ENCODE peak calls at places on chromosomes 6 and 20, in nine cellular contexts. One of them, this sample, is unnamed.

GRCh38 chr6:13248053-13248452 is 80.3 kb downstream of the TBC1D7 start:
- DNase-seq in Peyer's patch: no peak
- DNase-seq in tibial nerve: no peak
- DNase-seq in A549: no peak
- DNase-seq in RWPE1: peak; percentile 42
- DNase-seq in breast epithelium: no peak
- DNase-seq in colonic mucosa: no peak
- DNase-seq in progenitor cell of endocrine pancreas: no peak
- DNase-seq in MM.1S: no peak
- DNase-seq in this sample: no peak

GRCh38 chr6:132153221-132153896 is 202.2 kb upstream of the CCN2 start:
- DNase-seq in Peyer's patch: no peak
- DNase-seq in tibial nerve: no peak
- DNase-seq in A549: no peak
- DNase-seq in RWPE1: no peak
- DNase-seq in breast epithelium: no peak
- DNase-seq in colonic mucosa: no peak
- DNase-seq in progenitor cell of endocrine pancreas: no peak
- DNase-seq in MM.1S: no peak
- DNase-seq in this sample: no peak

GRCh38 chr6:119079288-119079809 is 885 bp upstream of the FAM184A start:
- DNase-seq in Peyer's patch: no peak
- DNase-seq in tibial nerve: peak; percentile 45
- DNase-seq in A549: no peak
- DNase-seq in RWPE1: peak; percentile 18
- DNase-seq in breast epithelium: no peak
- DNase-seq in colonic mucosa: no peak
- DNase-seq in progenitor cell of endocrine pancreas: no peak
- DNase-seq in MM.1S: no peak
- DNase-seq in this sample: no peak

GRCh38 chr6:137883400-137883888 is 16.4 kb downstream of the TNFAIP3 start:
- DNase-seq in Peyer's patch: no peak
- DNase-seq in tibial nerve: no peak
- DNase-seq in A549: no peak
- DNase-seq in RWPE1: no peak
- DNase-seq in breast epithelium: no peak
- DNase-seq in colonic mucosa: no peak
- DNase-seq in progenitor cell of endocrine pancreas: no peak
- DNase-seq in MM.1S: no peak
- DNase-seq in this sample: no peak

GRCh38 chr6:29702519-29703103 is 20.6 kb upstream of the HLA-F start:
- DNase-seq in Peyer's patch: peak; percentile 69
- DNase-seq in tibial nerve: peak; percentile 65
- DNase-seq in A549: peak; percentile 56
- DNase-seq in RWPE1: peak; percentile 47
- DNase-seq in breast epithelium: no peak
- DNase-seq in colonic mucosa: peak; percentile 54
- DNase-seq in progenitor cell of endocrine pancreas: peak; percentile 65
- DNase-seq in MM.1S: no peak
- DNase-seq in this sample: no peak

GRCh38 chr20:25624500-25624939 is 706 bp upstream of the NANP start:
- DNase-seq in Peyer's patch: no peak
- DNase-seq in tibial nerve: peak; percentile 31
- DNase-seq in A549: peak; percentile 47
- DNase-seq in RWPE1: peak; percentile 38
- DNase-seq in breast epithelium: peak; percentile 62
- DNase-seq in colonic mucosa: no peak
- DNase-seq in progenitor cell of endocrine pancreas: no peak
- DNase-seq in MM.1S: no peak
- DNase-seq in this sample: no peak

GRCh38 chr6:48061630-48062029 is 49.4 kb downstream of the PTCHD4 start:
- DNase-seq in Peyer's patch: no peak
- DNase-seq in tibial nerve: no peak
- DNase-seq in A549: no peak
- DNase-seq in RWPE1: peak; percentile 37
- DNase-seq in breast epithelium: no peak
- DNase-seq in colonic mucosa: no peak
- DNase-seq in progenitor cell of endocrine pancreas: no peak
- DNase-seq in MM.1S: no peak
- DNase-seq in this sample: no peak

GRCh38 chr6:78935561-78935960 is 68.2 kb downstream of the IRAK1BP1 start:
- DNase-seq in Peyer's patch: no peak
- DNase-seq in tibial nerve: no peak
- DNase-seq in A549: no peak
- DNase-seq in RWPE1: no peak
- DNase-seq in breast epithelium: no peak
- DNase-seq in colonic mucosa: no peak
- DNase-seq in progenitor cell of endocrine pancreas: no peak
- DNase-seq in MM.1S: no peak
- DNase-seq in this sample: no peak

GRCh38 chr20:8780926-8781325 is 288.0 kb upstream of the PLCB4 start:
- DNase-seq in Peyer's patch: no peak
- DNase-seq in tibial nerve: no peak
- DNase-seq in A549: no peak
- DNase-seq in RWPE1: no peak
- DNase-seq in breast epithelium: no peak
- DNase-seq in colonic mucosa: no peak
- DNase-seq in progenitor cell of endocrine pancreas: no peak
- DNase-seq in MM.1S: no peak
- DNase-seq in this sample: no peak

GRCh38 chr6:111585241-111585968 is 20.3 kb downstream of the TRAF3IP2 start:
- DNase-seq in Peyer's patch: no peak
- DNase-seq in tibial nerve: peak; percentile 46
- DNase-seq in A549: no peak
- DNase-seq in RWPE1: no peak
- DNase-seq in breast epithelium: no peak
- DNase-seq in colonic mucosa: no peak
- DNase-seq in progenitor cell of endocrine pancreas: no peak
- DNase-seq in MM.1S: no peak
- DNase-seq in this sample: no peak

GRCh38 chr6:72832271-72832670 is 210.4 kb downstream of the KCNQ5 start:
- DNase-seq in Peyer's patch: no peak
- DNase-seq in tibial nerve: no peak
- DNase-seq in A549: no peak
- DNase-seq in RWPE1: no peak
- DNase-seq in breast epithelium: no peak
- DNase-seq in colonic mucosa: no peak
- DNase-seq in progenitor cell of endocrine pancreas: no peak
- DNase-seq in MM.1S: no peak
- DNase-seq in this sample: no peak

GRCh38 chr6:138128096-138128495 is 20.9 kb upstream of the PERP start:
- DNase-seq in Peyer's patch: no peak
- DNase-seq in tibial nerve: no peak
- DNase-seq in A549: no peak
- DNase-seq in RWPE1: no peak
- DNase-seq in breast epithelium: no peak
- DNase-seq in colonic mucosa: no peak
- DNase-seq in progenitor cell of endocrine pancreas: no peak
- DNase-seq in MM.1S: no peak
- DNase-seq in this sample: no peak

GRCh38 chr6:168157272-168158007 is 78.4 kb upstream of the FRMD1 start:
- DNase-seq in Peyer's patch: no peak
- DNase-seq in tibial nerve: no peak
- DNase-seq in A549: peak; percentile 18
- DNase-seq in RWPE1: peak; percentile 64
- DNase-seq in breast epithelium: no peak
- DNase-seq in colonic mucosa: peak; percentile 29
- DNase-seq in progenitor cell of endocrine pancreas: no peak
- DNase-seq in MM.1S: no peak
- DNase-seq in this sample: peak; percentile 68

GRCh38 chr6:15400572-15401004 is 154.7 kb downstream of the JARID2 start:
- DNase-seq in Peyer's patch: peak; percentile 69
- DNase-seq in tibial nerve: peak; percentile 43
- DNase-seq in A549: peak; percentile 15
- DNase-seq in RWPE1: no peak
- DNase-seq in breast epithelium: no peak
- DNase-seq in colonic mucosa: peak; percentile 59
- DNase-seq in progenitor cell of endocrine pancreas: peak; percentile 15
- DNase-seq in MM.1S: no peak
- DNase-seq in this sample: no peak

GRCh38 chr20:59032713-59033059 is 551 bp upstream of the ATP5F1E start:
- DNase-seq in Peyer's patch: no peak
- DNase-seq in tibial nerve: no peak
- DNase-seq in A549: peak; percentile 46
- DNase-seq in RWPE1: peak; percentile 56
- DNase-seq in breast epithelium: no peak
- DNase-seq in colonic mucosa: no peak
- DNase-seq in progenitor cell of endocrine pancreas: no peak
- DNase-seq in MM.1S: no peak
- DNase-seq in this sample: no peak
- TF ChIP-seq CTCF in Peyer's patch: peak; percentile 38
- TF ChIP-seq CTCF in tibial nerve: no peak
- TF ChIP-seq CTCF in A549: no peak
- TF ChIP-seq CTCF in RWPE1: peak; percentile 29
- TF ChIP-seq CTCF in breast epithelium: peak; percentile 14
- TF ChIP-seq CTCF in colonic mucosa: no peak
- TF ChIP-seq CTCF in progenitor cell of endocrine pancreas: peak; percentile 27
- TF ChIP-seq CTCF in MM.1S: no peak
- TF ChIP-seq CTCF in this sample: peak; percentile 70

GRCh38 chr20:297098-297924 is at the start of gene ZCCHC3:
- DNase-seq in Peyer's patch: peak; percentile 93
- DNase-seq in tibial nerve: peak; percentile 84
- DNase-seq in A549: peak; percentile 94
- DNase-seq in RWPE1: peak; percentile 91
- DNase-seq in breast epithelium: peak; percentile 79
- DNase-seq in colonic mucosa: peak; percentile 85
- DNase-seq in progenitor cell of endocrine pancreas: peak; percentile 76
- DNase-seq in MM.1S: peak; percentile 92
- DNase-seq in this sample: peak; percentile 89
- TF ChIP-seq CTCF in Peyer's patch: no peak
- TF ChIP-seq CTCF in tibial nerve: no peak
- TF ChIP-seq CTCF in A549: peak; percentile 31
- TF ChIP-seq CTCF in RWPE1: no peak
- TF ChIP-seq CTCF in breast epithelium: peak; percentile 12
- TF ChIP-seq CTCF in colonic mucosa: no peak
- TF ChIP-seq CTCF in progenitor cell of endocrine pancreas: peak; percentile 42
- TF ChIP-seq CTCF in MM.1S: no peak
- TF ChIP-seq CTCF in this sample: peak; percentile 33

DNA sequence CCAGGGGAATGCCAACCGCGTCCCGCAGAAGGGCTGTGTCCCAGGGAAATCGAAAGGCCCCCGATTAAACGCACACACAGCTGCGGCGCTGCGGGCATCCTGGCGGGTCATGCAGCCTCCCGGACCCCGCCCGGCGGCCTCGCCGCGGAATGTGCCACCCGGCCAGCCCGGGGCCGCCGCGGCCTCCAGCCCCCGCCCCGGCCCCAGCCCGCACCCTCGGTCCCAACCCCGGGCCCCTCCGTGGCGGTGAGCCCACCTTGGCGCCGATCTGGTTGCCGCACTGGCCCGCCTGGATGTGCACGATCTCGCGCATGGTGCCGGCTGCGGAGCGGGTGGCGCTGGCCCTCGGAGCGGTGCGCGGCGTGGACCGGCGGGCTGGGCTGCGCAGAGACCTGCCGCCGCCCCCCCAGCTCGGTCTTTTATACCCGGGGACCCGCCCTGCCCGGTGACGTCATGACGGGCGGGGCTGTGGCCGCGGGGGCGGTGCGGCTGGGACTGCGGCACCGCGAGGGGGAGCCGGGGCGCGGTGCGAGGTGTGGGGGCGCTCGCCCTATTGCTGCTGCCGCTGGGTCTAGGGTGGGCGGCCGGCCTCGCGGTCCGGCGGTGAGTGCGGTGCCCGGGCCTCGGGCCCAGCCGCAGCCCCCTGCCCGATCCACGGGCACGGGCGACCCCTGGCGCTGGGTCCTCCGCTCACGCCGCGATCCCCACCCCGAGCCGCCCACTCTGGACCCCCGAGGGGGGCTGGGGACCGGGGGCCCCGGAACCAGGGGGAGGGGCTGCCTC is at the start of gene TUBB2A:
- DNase-seq in Peyer's patch: peak; percentile 92
- DNase-seq in tibial nerve: peak; percentile 82
- DNase-seq in A549: peak; percentile 63
- DNase-seq in RWPE1: peak; percentile 95
- DNase-seq in breast epithelium: peak; percentile 82
- DNase-seq in colonic mucosa: peak; percentile 84
- DNase-seq in progenitor cell of endocrine pancreas: peak; percentile 74
- DNase-seq in MM.1S: peak; percentile 73
- DNase-seq in this sample: peak; percentile 87
- TF ChIP-seq CTCF in Peyer's patch: peak; percentile 82
- TF ChIP-seq CTCF in tibial nerve: peak; percentile 55
- TF ChIP-seq CTCF in A549: peak; percentile 53
- TF ChIP-seq CTCF in RWPE1: peak; percentile 81
- TF ChIP-seq CTCF in breast epithelium: peak; percentile 34
- TF ChIP-seq CTCF in colonic mucosa: peak; percentile 47
- TF ChIP-seq CTCF in progenitor cell of endocrine pancreas: peak; percentile 59
- TF ChIP-seq CTCF in MM.1S: peak; percentile 43
- TF ChIP-seq CTCF in this sample: peak; percentile 63

GRCh38 chr6:2853766-2854393 is 12.2 kb upstream of the SERPINB1 start:
- DNase-seq in Peyer's patch: peak; percentile 79
- DNase-seq in tibial nerve: peak; percentile 47
- DNase-seq in A549: no peak
- DNase-seq in RWPE1: peak; percentile 26
- DNase-seq in breast epithelium: no peak
- DNase-seq in colonic mucosa: no peak
- DNase-seq in progenitor cell of endocrine pancreas: no peak
- DNase-seq in MM.1S: no peak
- DNase-seq in this sample: no peak
- TF ChIP-seq CTCF in Peyer's patch: peak; percentile 47
- TF ChIP-seq CTCF in tibial nerve: peak; percentile 29
- TF ChIP-seq CTCF in A549: peak; percentile 48
- TF ChIP-seq CTCF in RWPE1: peak; percentile 27
- TF ChIP-seq CTCF in breast epithelium: no peak
- TF ChIP-seq CTCF in colonic mucosa: peak; percentile 24
- TF ChIP-seq CTCF in progenitor cell of endocrine pancreas: peak; percentile 37
- TF ChIP-seq CTCF in MM.1S: peak; percentile 43
- TF ChIP-seq CTCF in this sample: peak; percentile 47

GRCh38 chr6:100657678-100658330 is 193.1 kb upstream of the SIM1 start:
- DNase-seq in Peyer's patch: no peak
- DNase-seq in tibial nerve: no peak
- DNase-seq in A549: no peak
- DNase-seq in RWPE1: no peak
- DNase-seq in breast epithelium: no peak
- DNase-seq in colonic mucosa: no peak
- DNase-seq in progenitor cell of endocrine pancreas: no peak
- DNase-seq in MM.1S: peak; percentile 45
- DNase-seq in this sample: no peak
- TF ChIP-seq CTCF in Peyer's patch: peak; percentile 41
- TF ChIP-seq CTCF in tibial nerve: peak; percentile 10
- TF ChIP-seq CTCF in A549: peak; percentile 86
- TF ChIP-seq CTCF in RWPE1: peak; percentile 74
- TF ChIP-seq CTCF in breast epithelium: peak; percentile 19
- TF ChIP-seq CTCF in colonic mucosa: no peak
- TF ChIP-seq CTCF in progenitor cell of endocrine pancreas: peak; percentile 63
- TF ChIP-seq CTCF in MM.1S: peak; percentile 70
- TF ChIP-seq CTCF in this sample: peak; percentile 76